ENCODE peak calls at places on chromosomes 1 and 21, in eight cellular contexts. O is pancreas; U is heart right ventricle; F is IMR-90; C is trophoblast cell; A is hepatocyte; E is RWPE1; M is CD8-positive, alpha-beta memory T cell. Y is an unnamed sample.
A peak's percentile ranks its signal among the peaks of the same experiment; 100 is the strongest.

GRCh38 chr1:4597020-4597419 is 57.4 kb upstream of the AJAP1 start:
- DNase-seq in O (no peak), U (no peak), F (no peak), C (no peak), A (no peak), E (no peak), M (no peak), Y (no peak)

GRCh38 chr1:226708342-226708780 is 30.7 kb downstream of the ITPKB start:
- DNase-seq in O (no peak), U (no peak), F (peak; percentile 92), C (no peak), A (peak; percentile 60), E (peak; percentile 67), M (no peak), Y (no peak)

GRCh38 chr1:242524571-242525359 is at the start of gene PLD5:
- DNase-seq in O (peak; percentile 73), U (no peak), F (no peak), C (no peak), A (peak; percentile 46), E (peak; percentile 33), M (no peak), Y (no peak)

GRCh38 chr1:15304708-15305326 is 57.8 kb downstream of the FHAD1 start:
- DNase-seq in O (no peak), U (peak; percentile 55), F (peak; percentile 56), C (peak; percentile 31), A (peak; percentile 85), E (peak; percentile 69), M (peak; percentile 36), Y (peak; percentile 76)

GRCh38 chr1:151504252-151504651 is 6.9 kb upstream of the CGN start:
- DNase-seq in O (no peak), U (no peak), F (no peak), C (no peak), A (no peak), E (no peak), M (no peak), Y (no peak)

GRCh38 chr1:67323087-67323486 is 15.4 kb downstream of the IL12RB2 start:
- DNase-seq in O (no peak), U (no peak), F (no peak), C (no peak), A (no peak), E (no peak), M (no peak), Y (no peak)

GRCh38 chr1:22282281-22282970 is 139.5 kb upstream of the WNT4 start:
- DNase-seq in O (no peak), U (no peak), F (no peak), C (no peak), A (no peak), E (no peak), M (no peak), Y (no peak)

GRCh38 chr1:40766560-40766959 is 17.0 kb upstream of the KCNQ4 start:
- DNase-seq in O (no peak), U (no peak), F (no peak), C (no peak), A (no peak), E (no peak), M (no peak), Y (no peak)

GRCh38 chr1:54283214-54283996 is 83.4 kb downstream of the MRPL37 start:
- DNase-seq in O (no peak), U (no peak), F (no peak), C (no peak), A (no peak), E (no peak), M (no peak), Y (no peak)

GRCh38 chr1:96934282-96934681 is 212.7 kb downstream of the PTBP2 start:
- DNase-seq in O (no peak), U (no peak), F (no peak), C (no peak), A (peak; percentile 5), E (no peak), M (no peak), Y (no peak)

GRCh38 chr1:206012086-206012859 is 9.1 kb upstream of the RAB7B start:
- DNase-seq in O (no peak), U (peak; percentile 65), F (no peak), C (peak; percentile 34), A (peak; percentile 40), E (no peak), M (peak; percentile 39), Y (peak; percentile 37)

GRCh38 chr1:46166521-46167462 is 8.1 kb upstream of the TSPAN1 start:
- DNase-seq in O (no peak), U (peak; percentile 86), F (no peak), C (no peak), A (no peak), E (no peak), M (peak; percentile 53), Y (peak; percentile 38)

GRCh38 chr1:16229976-16230740 is 6.8 kb downstream of the CPLANE2 start:
- DNase-seq in O (peak; percentile 55), U (no peak), F (no peak), C (no peak), A (no peak), E (no peak), M (no peak), Y (no peak)

GRCh38 chr1:12553963-12554362 is 64.0 kb downstream of the DHRS3 start:
- DNase-seq in O (no peak), U (no peak), F (no peak), C (no peak), A (no peak), E (no peak), M (no peak), Y (no peak)

GRCh38 chr1:22747021-22747734 is 36.5 kb downstream of the EPHB2 start:
- DNase-seq in O (no peak), U (no peak), F (peak; percentile 91), C (no peak), A (no peak), E (peak; percentile 37), M (no peak), Y (no peak)

GRCh38 chr1:115545791-115546733 is 95.7 kb upstream of the VANGL1 start:
- DNase-seq in O (no peak), U (peak; percentile 36), F (peak; percentile 95), C (peak; percentile 94), A (peak; percentile 86), E (peak; percentile 98), M (no peak), Y (no peak)

DNA sequence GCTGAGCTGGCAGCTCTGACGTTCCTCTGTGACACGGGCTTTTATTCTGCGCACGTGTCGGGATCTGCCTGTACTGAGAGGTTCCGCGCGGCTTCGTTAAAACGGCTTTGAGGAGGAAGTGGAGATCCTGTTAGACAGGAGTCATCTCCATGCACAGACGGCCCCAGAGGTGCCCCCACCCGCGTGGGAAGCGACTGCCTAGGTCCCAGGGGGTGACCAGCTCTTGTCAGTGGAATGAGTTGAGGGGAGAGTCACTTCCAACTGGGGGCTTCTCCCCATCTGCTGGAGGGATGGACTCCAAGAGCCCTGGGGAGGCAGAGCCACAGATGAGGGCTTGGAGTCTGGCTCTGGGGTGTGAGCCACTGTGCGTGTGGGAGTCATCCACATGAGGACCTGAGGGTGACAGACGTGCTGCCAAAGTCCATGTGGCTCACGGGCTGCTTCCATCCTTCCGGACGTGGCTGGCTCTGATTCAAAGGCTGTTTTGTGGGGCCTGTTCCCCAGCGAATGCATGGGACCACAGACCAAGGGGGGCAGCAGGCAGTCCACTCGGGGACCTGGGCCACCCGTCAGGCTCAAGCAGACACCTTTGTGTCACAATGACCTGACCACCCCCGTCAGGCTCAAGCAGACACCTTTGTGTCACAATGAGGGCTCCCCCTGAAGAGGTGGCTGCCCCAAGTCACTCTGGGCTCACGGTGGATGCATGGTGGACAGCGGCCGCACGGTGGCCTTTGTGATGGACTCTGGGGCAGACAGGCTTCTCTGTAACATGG is 26.8 kb downstream of the PTTG1IP start:
- DNase-seq in O (no peak), U (no peak), F (peak; percentile 35), C (peak; percentile 62), A (peak; percentile 45), E (peak; percentile 33), M (peak; percentile 44), Y (peak; percentile 32)
- H3K27ac ChIP-seq in O (no peak overlapping the region), U (peak overlapping the region; percentile 68), F (no peak overlapping the region), C (no peak overlapping the region), A (peak overlapping the region; percentile 45), E (peak overlapping the region; percentile 69), M (no peak overlapping the region), Y (no peak overlapping the region)

GRCh38 chr1:37475380-37476086 is 1.2 kb downstream of the ZC3H12A start:
- DNase-seq in O (peak; percentile 80), U (no peak), F (no peak), C (no peak), A (peak; percentile 25), E (no peak), M (no peak), Y (no peak)
- H3K27ac ChIP-seq in O (peak overlapping the region; percentile 96), U (peak overlapping the region; percentile 90), F (peak overlapping the region; percentile 94), C (peak overlapping the region; percentile 94), A (peak overlapping the region; percentile 99), E (peak overlapping the region; percentile 100), M (peak overlapping the region; percentile 98), Y (peak overlapping the region; percentile 95)

DNA sequence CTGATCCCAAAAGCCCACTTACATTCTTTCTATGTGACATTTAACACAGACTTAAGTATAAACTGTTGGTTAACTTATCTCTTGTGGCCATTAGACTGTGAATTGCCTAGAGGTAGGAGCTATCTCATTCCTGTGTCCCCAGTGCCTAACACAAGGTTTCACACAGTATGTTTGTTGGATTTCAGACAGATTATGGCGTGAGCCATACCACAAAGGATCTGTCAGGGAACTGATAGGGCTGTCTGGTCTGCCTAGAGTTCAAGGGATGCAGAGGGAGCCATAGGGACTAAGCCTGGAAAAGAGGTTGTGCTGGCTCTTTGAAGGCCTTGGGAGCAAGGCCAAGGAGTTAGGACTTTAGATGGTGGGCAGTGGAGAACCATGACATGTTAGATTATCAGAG is 40.0 kb downstream of the MEF2D start:
- DNase-seq in O (no peak), U (no peak), F (no peak), C (no peak), A (no peak), E (no peak), M (no peak), Y (no peak)
- H3K27ac ChIP-seq in O (no peak overlapping the region), U (peak overlapping the region; percentile 40), F (no peak overlapping the region), C (no peak overlapping the region), A (peak overlapping the region; percentile 71), E (no peak overlapping the region), M (no peak overlapping the region), Y (no peak overlapping the region)

GRCh38 chr1:27562021-27562420 is 41.9 kb downstream of the AHDC1 start:
- DNase-seq in O (no peak), U (no peak), F (no peak), C (no peak), A (no peak), E (no peak), M (no peak), Y (no peak)

GRCh38 chr1:27562483-27563406 is 41.2 kb downstream of the AHDC1 start:
- DNase-seq in O (no peak), U (no peak), F (no peak), C (no peak), A (peak; percentile 7), E (no peak), M (no peak), Y (no peak)

GRCh38 chr1:27564710-27565649 is 39.0 kb downstream of the AHDC1 start:
- DNase-seq in O (no peak), U (peak; percentile 66), F (no peak), C (no peak), A (peak; percentile 11), E (no peak), M (no peak), Y (no peak)

GRCh38 chr1:27563407-27564263 is 40.3 kb downstream of the AHDC1 start:
- DNase-seq in O (peak; percentile 95), U (peak; percentile 66), F (peak; percentile 46), C (no peak), A (peak; percentile 79), E (no peak), M (no peak), Y (no peak)

DNA sequence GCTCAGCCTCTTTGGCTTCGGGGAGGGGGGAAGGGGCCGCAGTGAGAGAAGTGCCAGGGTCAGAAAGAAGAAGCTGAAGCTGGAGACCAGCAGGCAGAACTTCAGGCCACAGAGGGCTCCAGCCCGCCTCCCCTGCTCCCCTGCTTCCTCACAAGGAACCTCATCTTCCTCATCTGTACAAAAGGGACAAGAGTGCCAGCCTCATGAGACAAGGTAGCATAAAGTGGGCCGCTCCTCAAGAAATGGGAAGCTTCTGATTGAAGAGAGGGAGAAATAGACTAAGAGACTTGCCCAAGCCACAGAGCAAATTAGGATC is 39.7 kb downstream of the AHDC1 start:
- DNase-seq in O (no peak), U (no peak), F (no peak), C (no peak), A (no peak), E (no peak), M (no peak), Y (no peak)
- H3K27ac ChIP-seq in O (peak overlapping the region; percentile 91), U (peak overlapping the region; percentile 92), F (peak overlapping the region; percentile 0), C (peak overlapping the region; percentile 42), A (peak overlapping the region; percentile 94), E (peak overlapping the region; percentile 98), M (peak overlapping the region; percentile 43), Y (no peak overlapping the region)